ENCODE peak calls at places on chromosomes 3 and 15, in nine cellular contexts. P is left ventricle myocardium inferior, Q is MM.1S, H is cardiac muscle cell, D is astrocyte of the spinal cord, N is endothelial cell, M is tibial nerve, O is fibroblast of mammary gland, A is epithelial cell of esophagus. U is an unnamed sample.

GRCh38 chr15:84659904-84660781 is 2.1 kb upstream of the NMB start:
- DNase-seq in Q (peak; percentile 73), D (no peak), P (no peak), A (no peak), N (no peak), H (no peak), O (no peak), M (no peak), U (no peak)

GRCh38 chr3:83093222-83093572 is 1331.8 kb upstream of the GBE1 start:
- DNase-seq in A (no peak), H (no peak), N (no peak), M (no peak), P (no peak), D (no peak), Q (no peak), O (no peak), U (no peak)

GRCh38 chr15:58576657-58577056 is 144.9 kb downstream of the LIPC start:
- DNase-seq in O (no peak), A (no peak), D (no peak), N (no peak), M (no peak), H (no peak), Q (no peak), P (no peak), U (no peak)

GRCh38 chr3:145698749-145699148 is 462.2 kb downstream of the PLOD2 start:
- DNase-seq in Q (no peak), D (no peak), H (no peak), N (no peak), M (no peak), A (no peak), P (no peak), O (no peak), U (no peak)

GRCh38 chr15:26877842-26878241 is 11.0 kb downstream of the GABRA5 start:
- DNase-seq in H (no peak), Q (no peak), O (no peak), N (no peak), P (no peak), M (no peak), D (no peak), A (no peak), U (no peak)

GRCh38 chr3:151468284-151468917 is 7.5 kb upstream of the IGSF10 start:
- DNase-seq in P (no peak), O (peak; percentile 71), Q (peak; percentile 62), N (peak; percentile 61), H (peak; percentile 80), M (peak; percentile 66), A (peak; percentile 73), D (peak; percentile 68), U (no peak)

GRCh38 chr3:14588713-14589112 is 48.6 kb upstream of the GRIP2 start:
- DNase-seq in A (no peak), H (no peak), N (no peak), O (no peak), D (no peak), Q (no peak), P (no peak), M (no peak), U (no peak)

GRCh38 chr3:99878005-99878404 is 60.3 kb downstream of the CMSS1 start:
- DNase-seq in A (peak; percentile 85), P (no peak), H (peak; percentile 66), M (no peak), N (no peak), O (peak; percentile 94), Q (no peak), D (peak; percentile 83), U (no peak)

GRCh38 chr3:128950223-128950938 is 43.5 kb downstream of the CFAP92 start:
- DNase-seq in M (no peak), N (no peak), H (peak; percentile 30), A (peak; percentile 37), O (peak; percentile 24), D (peak; percentile 31), Q (peak; percentile 40), P (no peak), U (no peak)
- TF ChIP-seq CTCF in M (no peak), N (no peak), H (peak; percentile 23), A (peak; percentile 33), O (peak; percentile 22), D (peak; percentile 38), Q (peak; percentile 35), P (peak; percentile 38), U (peak; percentile 12)

GRCh38 chr15:90191795-90192494 is 9.2 kb upstream of the SEMA4B start:
- DNase-seq in M (peak; percentile 43), N (no peak), A (peak; percentile 72), P (peak; percentile 75), Q (peak; percentile 88), O (no peak), D (peak; percentile 54), H (peak; percentile 77), U (no peak)
- TF ChIP-seq CTCF in M (no peak), N (no peak), A (no peak), P (no peak), Q (no peak), O (no peak), D (no peak), H (no peak), U (no peak)

GRCh38 chr15:68817304-68818087 is 3.2 kb downstream of the ANP32A start:
- DNase-seq in Q (peak; percentile 84), O (peak; percentile 51), D (peak; percentile 60), H (peak; percentile 76), P (peak; percentile 69), N (peak; percentile 57), M (peak; percentile 61), A (peak; percentile 66), U (no peak)
- TF ChIP-seq CTCF in Q (no peak), O (no peak), D (no peak), H (no peak), P (no peak), N (no peak), M (peak; percentile 15), A (no peak), U (no peak)

DNA sequence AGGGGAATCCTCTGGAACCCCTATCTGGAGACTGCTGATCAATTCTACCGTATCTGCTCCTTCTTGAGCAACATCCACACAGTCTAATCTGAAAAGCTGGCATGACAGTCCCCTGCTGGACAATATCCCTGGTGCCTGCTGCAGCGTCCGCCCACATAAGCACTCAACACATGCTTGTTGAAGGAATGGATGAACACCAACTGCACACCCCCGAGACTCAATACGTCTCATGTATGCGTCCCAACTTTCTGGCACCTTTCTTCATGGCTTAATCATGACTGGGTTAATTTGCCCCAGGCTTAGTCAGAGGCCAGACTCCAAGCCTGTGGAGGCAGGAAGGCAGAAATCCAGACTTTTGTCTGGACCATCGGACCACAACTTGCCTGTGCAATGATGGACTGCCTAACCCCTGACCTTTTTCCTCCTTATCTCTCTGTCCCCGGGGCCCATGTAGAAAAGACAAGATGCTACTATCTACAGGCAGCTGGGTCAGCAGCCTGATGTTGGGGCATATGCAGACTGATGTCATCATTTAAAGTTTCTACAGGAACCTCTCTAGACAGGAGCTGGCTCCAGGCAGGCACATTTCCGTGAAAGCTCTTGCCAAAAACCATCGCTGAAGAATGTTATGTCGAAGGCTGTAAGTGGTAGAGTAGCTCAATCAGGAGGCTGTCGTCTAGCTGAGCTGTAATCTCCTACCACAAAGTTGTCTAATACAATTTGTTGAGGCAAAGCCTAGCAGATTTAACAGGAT is 114.1 kb upstream of the TPM1 start:
- DNase-seq in A (peak; percentile 95), H (peak; percentile 93), O (peak; percentile 93), Q (no peak), P (no peak), M (no peak), D (peak; percentile 93), N (no peak), U (peak; percentile 79)
- TF ChIP-seq CTCF in A (peak; percentile 24), H (peak; percentile 26), O (peak; percentile 37), Q (no peak), P (peak; percentile 39), M (no peak), D (peak; percentile 33), N (no peak), U (peak; percentile 39)

GRCh38 chr3:152554980-152555379 is 280.0 kb upstream of the P2RY1 start:
- DNase-seq in M (peak; percentile 66), N (no peak), O (peak; percentile 86), A (no peak), H (peak; percentile 71), D (peak; percentile 69), P (no peak), Q (no peak), U (no peak)
- TF ChIP-seq CTCF in M (no peak), N (no peak), O (no peak), A (no peak), H (no peak), D (no peak), P (no peak), Q (no peak), U (no peak)

GRCh38 chr3:47056705-47057104 is 77.2 kb downstream of the NBEAL2 start:
- DNase-seq in O (no peak), Q (no peak), M (no peak), H (no peak), A (no peak), N (no peak), D (no peak), P (no peak), U (no peak)
- TF ChIP-seq CTCF in O (no peak), Q (no peak), M (no peak), H (no peak), A (no peak), N (no peak), D (no peak), P (no peak), U (no peak)